ENCODE peak calls at places on chromosomes 5 and 9, in ten cellular contexts. V, O, Y, F, P, R, B, A, C and G are unnamed samples.

GRCh38 chr5:168793844-168794837 is 215.0 kb upstream of the PANK3 start:
- DNase-seq in F (no peak), A (no peak), P (peak; percentile 3), B (peak; percentile 14), R (no peak), C (peak; percentile 76), O (no peak), V (no peak), Y (peak; percentile 10), G (no peak)

GRCh38 chr9:136438909-136439549 is 616 bp downstream of the INPP5E start:
- DNase-seq in O (no peak), B (no peak), V (no peak), R (peak; percentile 87), A (no peak), C (no peak), P (peak; percentile 59), Y (peak; percentile 29), F (peak; percentile 33), G (no peak)

GRCh38 chr9:136900988-136901515 is 14.7 kb downstream of the TRAF2 start:
- DNase-seq in Y (peak; percentile 58), F (no peak), P (peak; percentile 70), V (no peak), C (no peak), R (no peak), O (no peak), B (no peak), A (peak; percentile 36), G (no peak)

GRCh38 chr9:113990975-113991471 is 87.1 kb downstream of the AMBP start:
- DNase-seq in B (no peak), V (no peak), P (no peak), Y (no peak), C (no peak), O (no peak), R (peak; percentile 42), A (no peak), F (no peak), G (no peak)

GRCh38 chr5:77211013-77211690 is 672 bp downstream of the PDE8B start:
- DNase-seq in R (no peak), F (no peak), V (no peak), O (no peak), B (peak; percentile 10), P (no peak), C (no peak), Y (no peak), A (no peak), G (no peak)

GRCh38 chr5:40962207-40962955 is 53.1 kb downstream of the C7 start:
- DNase-seq in P (no peak), F (no peak), V (no peak), B (no peak), R (no peak), Y (no peak), C (no peak), O (no peak), A (no peak), G (no peak)

GRCh38 chr9:136835162-136835931 is 6.9 kb upstream of the AJM1 start:
- DNase-seq in B (no peak), R (peak; percentile 65), Y (no peak), V (no peak), C (no peak), F (peak; percentile 11), P (no peak), O (no peak), A (no peak), G (no peak)

GRCh38 chr9:92763721-92764380 is 782 bp downstream of the BICD2 start:
- DNase-seq in P (no peak), B (peak; percentile 24), R (peak; percentile 93), Y (no peak), C (peak; percentile 75), A (no peak), F (peak; percentile 42), O (no peak), V (no peak), G (no peak)

GRCh38 chr5:34035732-34036131 is 7.3 kb downstream of the C1QTNF3 start:
- DNase-seq in F (no peak), R (no peak), C (no peak), V (no peak), Y (no peak), A (no peak), B (no peak), O (no peak), P (no peak), G (no peak)

GRCh38 chr9:133924453-133924852 is 67.7 kb downstream of the VAV2 start:
- DNase-seq in V (no peak), P (no peak), F (no peak), A (no peak), O (no peak), R (no peak), B (no peak), C (no peak), Y (no peak), G (no peak)

GRCh38 chr5:135393691-135394090 is 5.3 kb downstream of the MACROH2A1 start:
- DNase-seq in A (no peak), C (no peak), P (no peak), B (no peak), V (no peak), F (no peak), Y (no peak), O (no peak), R (no peak), G (no peak)

GRCh38 chr9:77016526-77017504 is 2.6 kb upstream of the FOXB2 start:
- DNase-seq in P (no peak), C (no peak), F (no peak), O (no peak), B (no peak), A (no peak), V (no peak), Y (no peak), R (no peak), G (no peak)

GRCh38 chr9:90929616-90930015 is 128.0 kb downstream of the SYK start:
- DNase-seq in C (no peak), P (no peak), R (no peak), F (no peak), B (no peak), A (no peak), Y (no peak), V (no peak), O (no peak), G (no peak)

GRCh38 chr9:94806307-94806893 is 79.9 kb downstream of the AOPEP start:
- DNase-seq in V (no peak), O (no peak), C (no peak), B (no peak), F (no peak), R (no peak), Y (peak; percentile 90), P (peak; percentile 71), A (no peak), G (no peak)

GRCh38 chr9:136058801-136059302 is 36.2 kb downstream of the NACC2 start:
- DNase-seq in O (no peak), F (no peak), C (peak; percentile 56), R (no peak), B (no peak), V (no peak), P (no peak), Y (no peak), A (no peak), G (no peak)

GRCh38 chr9:136137321-136138054 is 18.8 kb upstream of the TMEM250 start:
- DNase-seq in Y (no peak), R (no peak), O (no peak), B (no peak), A (peak; percentile 63), C (no peak), P (no peak), F (no peak), V (no peak), G (no peak)

GRCh38 chr5:34655354-34655991 is 655 bp upstream of the RAI14 start:
- DNase-seq in A (peak; percentile 58), R (no peak), V (no peak), F (peak; percentile 12), O (peak; percentile 19), C (peak; percentile 83), B (peak; percentile 45), P (peak; percentile 77), Y (peak; percentile 74), G (no peak)

GRCh38 chr5:96146675-96147074 is 185.0 kb upstream of the ELL2 start:
- DNase-seq in F (no peak), P (peak; percentile 81), C (no peak), A (no peak), Y (peak; percentile 52), O (no peak), B (no peak), R (no peak), V (peak; percentile 38), G (no peak)

GRCh38 chr5:95925939-95926338 is 35.7 kb downstream of the ELL2 start:
- DNase-seq in V (no peak), P (no peak), F (no peak), B (no peak), O (no peak), A (no peak), C (no peak), Y (no peak), R (no peak), G (no peak)

DNA sequence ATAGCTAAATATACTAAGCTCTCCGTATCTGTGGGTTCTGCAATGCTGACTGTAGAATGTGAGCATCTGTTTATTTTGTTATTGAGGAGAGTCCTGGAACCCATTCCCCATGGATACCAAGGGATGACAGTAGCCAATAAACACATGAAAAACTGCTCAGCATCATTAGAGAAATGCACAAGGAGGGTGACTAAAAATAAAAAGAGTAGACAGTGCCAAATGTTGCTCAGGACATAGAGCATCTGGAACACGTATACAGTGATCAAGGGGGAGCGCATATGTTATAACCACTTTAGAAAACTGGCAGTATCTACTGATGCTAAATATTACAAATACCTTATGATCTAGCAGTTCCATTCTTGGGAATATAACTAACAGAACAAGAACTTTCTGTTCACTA is 31.0 kb downstream of the MARCHF6 start:
- DNase-seq in V (no peak), Y (no peak), F (no peak), P (no peak), B (no peak), O (no peak), C (no peak), R (no peak), A (no peak), G (no peak)
- TF ChIP-seq CTCF in V (no peak), Y (no peak), F (no peak), P (no peak), B (no peak), O (no peak), C (no peak), R (no peak), A (no peak), G (no peak)

GRCh38 chr5:150488519-150489357 is 19.2 kb upstream of the NDST1 start:
- DNase-seq in P (no peak), B (peak; percentile 73), V (no peak), O (peak; percentile 55), F (peak; percentile 82), Y (no peak), A (peak; percentile 76), C (peak; percentile 86), R (no peak), G (peak; percentile 56)
- H3K4me1 ChIP-seq in P (peaks cover 69% of the 10 kb centered on the region), B (peaks cover 40% of the 10 kb centered on the region), V (peaks cover 54% of the 10 kb centered on the region), O (peaks cover 73% of the 10 kb centered on the region), F (peaks cover 75% of the 10 kb centered on the region), Y (peaks cover 74% of the 10 kb centered on the region), A (peaks cover 81% of the 10 kb centered on the region), C (peaks cover 74% of the 10 kb centered on the region), R (peaks cover 47% of the 10 kb centered on the region), G (peaks cover 57% of the 10 kb centered on the region)

GRCh38 chr5:132807163-132807838 is 5.8 kb upstream of the SOWAHA start:
- DNase-seq in Y (peak; percentile 71), R (peak; percentile 45), B (no peak), C (peak; percentile 13), A (peak; percentile 77), V (peak; percentile 57), P (no peak), F (no peak), O (no peak), G (no peak)
- TF ChIP-seq CTCF in Y (peak; percentile 30), R (no peak), B (no peak), C (no peak), A (no peak), V (peak; percentile 54), P (no peak), F (no peak), O (no peak), G (no peak)

GRCh38 chr9:38017149-38017884 is 51.7 kb downstream of the SHB start:
- DNase-seq in P (peak; percentile 52), R (no peak), O (no peak), C (no peak), F (peak; percentile 68), V (no peak), A (peak; percentile 84), Y (peak; percentile 73), B (no peak), G (peak; percentile 74)
- H3K4me1 ChIP-seq in P (peaks cover 54% of the 10 kb centered on the region), R (peaks cover 4% of the 10 kb centered on the region), O (peaks cover 20% of the 10 kb centered on the region), C (peaks cover 59% of the 10 kb centered on the region), F (peaks cover 62% of the 10 kb centered on the region), V (peaks cover 39% of the 10 kb centered on the region), A (peaks cover 57% of the 10 kb centered on the region), Y (peaks cover 68% of the 10 kb centered on the region), B (peaks cover 6% of the 10 kb centered on the region), G (peaks cover 29% of the 10 kb centered on the region)